ENCODE peak calls at places on chromosome 20, in nine cellular contexts. One of them, this sample, is unnamed.

GRCh38 chr20:32634041-32634805 is 39.5 kb downstream of the C20orf203 start:
- DNase-seq in choroid plexus epithelial cell: peak; percentile 37
- DNase-seq in lower leg skin: no peak
- DNase-seq in mesenchymal stem cell: no peak
- DNase-seq in prostate gland: no peak
- DNase-seq in adipocyte: peak; percentile 32
- DNase-seq in OCI-LY7: no peak
- DNase-seq in heart right ventricle: no peak
- DNase-seq in thoracic aorta: no peak
- DNase-seq in this sample: peak; percentile 22

GRCh38 chr20:34570859-34571306 is 12.4 kb downstream of the MAP1LC3A start:
- DNase-seq in mesenchymal stem cell: peak; percentile 94
- DNase-seq in choroid plexus epithelial cell: peak; percentile 84
- DNase-seq in heart right ventricle: no peak
- DNase-seq in lower leg skin: no peak
- DNase-seq in adipocyte: peak; percentile 7
- DNase-seq in thoracic aorta: no peak
- DNase-seq in prostate gland: no peak
- DNase-seq in OCI-LY7: no peak
- DNase-seq in this sample: no peak

GRCh38 chr20:18225652-18226051 is 62.7 kb upstream of the ZNF133 start:
- DNase-seq in thoracic aorta: no peak
- DNase-seq in prostate gland: no peak
- DNase-seq in mesenchymal stem cell: peak; percentile 1
- DNase-seq in adipocyte: peak; percentile 2
- DNase-seq in choroid plexus epithelial cell: peak; percentile 29
- DNase-seq in heart right ventricle: no peak
- DNase-seq in OCI-LY7: no peak
- DNase-seq in lower leg skin: no peak
- DNase-seq in this sample: peak; percentile 41

GRCh38 chr20:38132156-38132909 is 32.7 kb downstream of the TGM2 start:
- DNase-seq in thoracic aorta: no peak
- DNase-seq in heart right ventricle: no peak
- DNase-seq in prostate gland: no peak
- DNase-seq in mesenchymal stem cell: no peak
- DNase-seq in adipocyte: no peak
- DNase-seq in OCI-LY7: no peak
- DNase-seq in lower leg skin: peak; percentile 61
- DNase-seq in choroid plexus epithelial cell: no peak
- DNase-seq in this sample: no peak

GRCh38 chr20:50737352-50737751 is 6.0 kb downstream of the PARD6B start:
- DNase-seq in choroid plexus epithelial cell: peak; percentile 39
- DNase-seq in prostate gland: no peak
- DNase-seq in OCI-LY7: no peak
- DNase-seq in adipocyte: no peak
- DNase-seq in mesenchymal stem cell: no peak
- DNase-seq in heart right ventricle: no peak
- DNase-seq in lower leg skin: no peak
- DNase-seq in thoracic aorta: no peak
- DNase-seq in this sample: no peak

GRCh38 chr20:6053776-6054688 is at the start of gene LRRN4:
- DNase-seq in heart right ventricle: no peak
- DNase-seq in OCI-LY7: no peak
- DNase-seq in lower leg skin: peak; percentile 79
- DNase-seq in thoracic aorta: no peak
- DNase-seq in adipocyte: no peak
- DNase-seq in choroid plexus epithelial cell: no peak
- DNase-seq in prostate gland: no peak
- DNase-seq in mesenchymal stem cell: peak; percentile 79
- DNase-seq in this sample: peak; percentile 34

GRCh38 chr20:43658068-43658722 is 8.7 kb upstream of the MYBL2 start:
- DNase-seq in OCI-LY7: no peak
- DNase-seq in thoracic aorta: no peak
- DNase-seq in heart right ventricle: no peak
- DNase-seq in choroid plexus epithelial cell: no peak
- DNase-seq in lower leg skin: no peak
- DNase-seq in prostate gland: no peak
- DNase-seq in adipocyte: peak; percentile 49
- DNase-seq in mesenchymal stem cell: peak; percentile 77
- DNase-seq in this sample: no peak

GRCh38 chr20:60087563-60088105 is 129.4 kb downstream of the CDH26 start:
- DNase-seq in adipocyte: no peak
- DNase-seq in choroid plexus epithelial cell: peak; percentile 7
- DNase-seq in heart right ventricle: no peak
- DNase-seq in prostate gland: no peak
- DNase-seq in mesenchymal stem cell: no peak
- DNase-seq in lower leg skin: peak; percentile 75
- DNase-seq in thoracic aorta: no peak
- DNase-seq in OCI-LY7: no peak
- DNase-seq in this sample: no peak

GRCh38 chr20:42572320-42573016 is 617.2 kb downstream of the PTPRT start:
- DNase-seq in OCI-LY7: no peak
- DNase-seq in prostate gland: peak; percentile 12
- DNase-seq in heart right ventricle: no peak
- DNase-seq in lower leg skin: no peak
- DNase-seq in thoracic aorta: no peak
- DNase-seq in adipocyte: no peak
- DNase-seq in mesenchymal stem cell: no peak
- DNase-seq in choroid plexus epithelial cell: no peak
- DNase-seq in this sample: no peak

GRCh38 chr20:3380228-3381070 is 27.0 kb downstream of the DNAAF9 start:
- DNase-seq in heart right ventricle: no peak
- DNase-seq in choroid plexus epithelial cell: peak; percentile 4
- DNase-seq in OCI-LY7: no peak
- DNase-seq in adipocyte: peak; percentile 32
- DNase-seq in thoracic aorta: no peak
- DNase-seq in prostate gland: no peak
- DNase-seq in mesenchymal stem cell: no peak
- DNase-seq in lower leg skin: no peak
- DNase-seq in this sample: no peak

GRCh38 chr20:60009318-60009717 is 51.1 kb downstream of the CDH26 start:
- DNase-seq in prostate gland: no peak
- DNase-seq in lower leg skin: peak; percentile 53
- DNase-seq in OCI-LY7: no peak
- DNase-seq in adipocyte: no peak
- DNase-seq in choroid plexus epithelial cell: no peak
- DNase-seq in thoracic aorta: no peak
- DNase-seq in heart right ventricle: no peak
- DNase-seq in mesenchymal stem cell: no peak
- DNase-seq in this sample: no peak

GRCh38 chr20:38789503-38790209 is 15.8 kb upstream of the PPP1R16B start:
- DNase-seq in choroid plexus epithelial cell: peak; percentile 27
- DNase-seq in OCI-LY7: no peak
- DNase-seq in mesenchymal stem cell: peak; percentile 12
- DNase-seq in prostate gland: no peak
- DNase-seq in heart right ventricle: no peak
- DNase-seq in thoracic aorta: no peak
- DNase-seq in adipocyte: peak; percentile 36
- DNase-seq in lower leg skin: peak; percentile 26
- DNase-seq in this sample: peak; percentile 69

GRCh38 chr20:43922614-43923013 is 8.0 kb downstream of the TOX2 start:
- DNase-seq in lower leg skin: no peak
- DNase-seq in adipocyte: no peak
- DNase-seq in choroid plexus epithelial cell: no peak
- DNase-seq in prostate gland: no peak
- DNase-seq in mesenchymal stem cell: no peak
- DNase-seq in OCI-LY7: no peak
- DNase-seq in heart right ventricle: no peak
- DNase-seq in thoracic aorta: no peak
- DNase-seq in this sample: no peak

GRCh38 chr20:20078041-20078440 is 25.7 kb downstream of the CFAP61 start:
- DNase-seq in choroid plexus epithelial cell: no peak
- DNase-seq in mesenchymal stem cell: no peak
- DNase-seq in adipocyte: no peak
- DNase-seq in thoracic aorta: no peak
- DNase-seq in heart right ventricle: no peak
- DNase-seq in OCI-LY7: no peak
- DNase-seq in prostate gland: no peak
- DNase-seq in lower leg skin: no peak
- DNase-seq in this sample: no peak

GRCh38 chr20:20075032-20075431 is 22.7 kb downstream of the CFAP61 start:
- DNase-seq in heart right ventricle: no peak
- DNase-seq in lower leg skin: no peak
- DNase-seq in adipocyte: no peak
- DNase-seq in choroid plexus epithelial cell: no peak
- DNase-seq in thoracic aorta: no peak
- DNase-seq in mesenchymal stem cell: no peak
- DNase-seq in prostate gland: no peak
- DNase-seq in OCI-LY7: no peak
- DNase-seq in this sample: no peak

GRCh38 chr20:20079102-20079784 is 26.9 kb downstream of the CFAP61 start:
- DNase-seq in thoracic aorta: no peak
- DNase-seq in heart right ventricle: no peak
- DNase-seq in adipocyte: no peak
- DNase-seq in choroid plexus epithelial cell: no peak
- DNase-seq in lower leg skin: no peak
- DNase-seq in prostate gland: no peak
- DNase-seq in mesenchymal stem cell: no peak
- DNase-seq in OCI-LY7: no peak
- DNase-seq in this sample: no peak

GRCh38 chr20:20073851-20074252 is 21.5 kb downstream of the CFAP61 start:
- DNase-seq in mesenchymal stem cell: no peak
- DNase-seq in choroid plexus epithelial cell: no peak
- DNase-seq in lower leg skin: no peak
- DNase-seq in OCI-LY7: no peak
- DNase-seq in adipocyte: no peak
- DNase-seq in prostate gland: no peak
- DNase-seq in thoracic aorta: no peak
- DNase-seq in heart right ventricle: no peak
- DNase-seq in this sample: no peak

DNA sequence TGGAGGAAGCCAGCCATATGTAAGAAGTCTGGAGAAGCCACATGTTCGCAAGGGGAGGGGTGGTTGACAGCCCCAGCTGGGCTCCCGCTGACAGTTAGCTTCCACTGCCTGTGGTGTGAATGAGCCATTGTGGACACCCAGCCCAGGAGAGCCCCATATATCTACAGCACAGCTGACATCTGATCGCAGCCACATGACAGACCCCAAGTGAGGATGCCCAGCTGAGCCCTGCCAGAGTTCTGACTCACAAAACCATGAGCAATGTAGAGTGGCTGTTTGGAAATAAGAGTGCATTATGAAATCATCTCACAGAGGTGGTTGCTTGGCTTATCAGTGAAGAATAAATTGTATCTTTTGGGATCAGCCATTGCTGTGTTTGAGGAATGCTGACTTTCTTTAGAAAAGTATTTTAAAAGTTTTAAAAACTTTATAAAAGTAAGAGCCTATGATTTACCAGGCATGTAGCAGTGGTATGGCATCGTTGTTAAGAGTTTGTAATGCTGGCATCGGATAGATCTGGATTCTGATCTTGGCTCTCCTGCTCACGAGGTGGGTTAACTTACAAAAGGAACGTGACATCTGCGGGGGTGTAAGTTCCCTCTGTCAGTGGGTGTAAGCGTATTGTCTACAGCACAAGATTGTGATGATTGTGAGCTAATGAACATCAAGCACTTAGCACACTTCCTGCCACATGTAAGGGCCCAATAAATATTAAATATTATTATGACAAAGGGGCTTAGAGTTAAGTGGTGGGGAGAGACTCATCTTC is 24.1 kb downstream of the CFAP61 start:
- DNase-seq in prostate gland: no peak
- DNase-seq in adipocyte: peak; percentile 36
- DNase-seq in lower leg skin: peak; percentile 88
- DNase-seq in thoracic aorta: no peak
- DNase-seq in choroid plexus epithelial cell: peak; percentile 89
- DNase-seq in heart right ventricle: no peak
- DNase-seq in mesenchymal stem cell: peak; percentile 55
- DNase-seq in OCI-LY7: no peak
- DNase-seq in this sample: peak; percentile 80
- H3K4me3 ChIP-seq in prostate gland: no peak overlapping the region
- H3K4me3 ChIP-seq in adipocyte: no peak overlapping the region
- H3K4me3 ChIP-seq in lower leg skin: no peak overlapping the region
- H3K4me3 ChIP-seq in thoracic aorta: no peak overlapping the region
- H3K4me3 ChIP-seq in choroid plexus epithelial cell: no peak overlapping the region
- H3K4me3 ChIP-seq in heart right ventricle: no peak overlapping the region
- H3K4me3 ChIP-seq in mesenchymal stem cell: no peak overlapping the region
- H3K4me3 ChIP-seq in OCI-LY7: no peak overlapping the region
- H3K4me3 ChIP-seq in this sample: no peak overlapping the region

DNA sequence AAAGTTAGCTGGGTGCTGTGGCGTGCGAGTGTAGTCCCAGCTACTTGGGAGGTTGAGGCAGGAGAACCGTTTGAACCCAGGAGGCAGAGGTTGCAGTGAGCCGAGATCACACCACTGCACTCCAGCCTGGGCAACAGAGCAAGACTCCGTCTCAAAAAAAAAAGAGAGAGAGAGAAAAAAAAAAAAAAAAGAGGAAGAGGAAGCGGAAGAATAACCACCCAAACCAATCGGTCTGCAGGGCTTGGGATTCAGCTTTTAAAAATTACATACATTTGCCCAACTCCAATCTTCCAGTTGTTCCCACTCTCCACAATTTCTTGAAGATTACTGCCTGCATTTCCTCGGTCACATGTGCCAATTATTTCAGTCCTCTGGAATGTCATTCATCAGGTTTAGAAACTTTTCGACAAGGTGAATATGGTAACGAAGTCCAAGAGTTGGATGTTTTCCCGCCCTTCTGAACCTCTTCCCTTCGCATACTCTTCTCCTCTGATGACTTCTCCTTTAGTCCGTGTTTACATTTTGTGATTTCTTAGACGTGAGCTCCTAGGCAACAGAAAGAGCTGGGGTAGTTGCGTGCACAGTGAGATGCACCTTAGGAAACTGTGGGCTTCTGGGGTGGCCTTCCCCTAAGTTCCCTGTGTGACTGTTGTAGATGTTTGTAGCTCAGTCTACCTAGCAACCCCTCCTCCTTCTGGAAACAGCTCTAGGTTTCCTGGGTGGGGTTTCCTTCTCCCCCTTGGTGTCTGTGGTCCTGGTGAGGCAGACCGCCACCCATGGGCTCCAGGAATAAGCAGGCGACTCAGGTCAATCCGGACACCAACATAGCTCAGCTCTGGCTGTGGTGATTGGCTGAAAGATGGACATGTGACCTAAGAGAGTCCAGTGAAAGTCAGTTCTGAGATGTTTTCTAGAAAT is 63.0 kb upstream of the NCOA3 start:
- DNase-seq in thoracic aorta: no peak
- DNase-seq in adipocyte: no peak
- DNase-seq in heart right ventricle: peak; percentile 6
- DNase-seq in OCI-LY7: peak; percentile 85
- DNase-seq in mesenchymal stem cell: no peak
- DNase-seq in prostate gland: peak; percentile 37
- DNase-seq in choroid plexus epithelial cell: no peak
- DNase-seq in lower leg skin: no peak
- DNase-seq in this sample: no peak
- H3K4me3 ChIP-seq in thoracic aorta: no peak overlapping the region
- H3K4me3 ChIP-seq in adipocyte: no peak overlapping the region
- H3K4me3 ChIP-seq in heart right ventricle: no peak overlapping the region
- H3K4me3 ChIP-seq in OCI-LY7: peak overlapping the region; percentile 60
- H3K4me3 ChIP-seq in mesenchymal stem cell: no peak overlapping the region
- H3K4me3 ChIP-seq in prostate gland: no peak overlapping the region
- H3K4me3 ChIP-seq in choroid plexus epithelial cell: no peak overlapping the region
- H3K4me3 ChIP-seq in lower leg skin: no peak overlapping the region
- H3K4me3 ChIP-seq in this sample: no peak overlapping the region

GRCh38 chr20:9302073-9302425 is 212.3 kb upstream of the LAMP5 start:
- DNase-seq in thoracic aorta: no peak
- DNase-seq in OCI-LY7: no peak
- DNase-seq in adipocyte: no peak
- DNase-seq in mesenchymal stem cell: no peak
- DNase-seq in prostate gland: no peak
- DNase-seq in lower leg skin: no peak
- DNase-seq in heart right ventricle: no peak
- DNase-seq in choroid plexus epithelial cell: no peak
- DNase-seq in this sample: no peak
- H3K4me3 ChIP-seq in thoracic aorta: no peak overlapping the region
- H3K4me3 ChIP-seq in OCI-LY7: no peak overlapping the region
- H3K4me3 ChIP-seq in adipocyte: no peak overlapping the region
- H3K4me3 ChIP-seq in mesenchymal stem cell: no peak overlapping the region
- H3K4me3 ChIP-seq in prostate gland: no peak overlapping the region
- H3K4me3 ChIP-seq in lower leg skin: no peak overlapping the region
- H3K4me3 ChIP-seq in heart right ventricle: no peak overlapping the region
- H3K4me3 ChIP-seq in choroid plexus epithelial cell: no peak overlapping the region
- H3K4me3 ChIP-seq in this sample: no peak overlapping the region

GRCh38 chr20:24990810-24991252 is 1.7 kb downstream of the APMAP start:
- DNase-seq in lower leg skin: peak; percentile 58
- DNase-seq in prostate gland: no peak
- DNase-seq in OCI-LY7: peak; percentile 5
- DNase-seq in thoracic aorta: no peak
- DNase-seq in choroid plexus epithelial cell: no peak
- DNase-seq in heart right ventricle: no peak
- DNase-seq in adipocyte: no peak
- DNase-seq in mesenchymal stem cell: no peak
- DNase-seq in this sample: no peak
- H3K4me3 ChIP-seq in lower leg skin: no peak overlapping the region
- H3K4me3 ChIP-seq in prostate gland: no peak overlapping the region
- H3K4me3 ChIP-seq in OCI-LY7: peak overlapping the region; percentile 86
- H3K4me3 ChIP-seq in thoracic aorta: peak overlapping the region; percentile 77
- H3K4me3 ChIP-seq in choroid plexus epithelial cell: no peak overlapping the region
- H3K4me3 ChIP-seq in heart right ventricle: no peak overlapping the region
- H3K4me3 ChIP-seq in adipocyte: peak overlapping the region; percentile 96
- H3K4me3 ChIP-seq in mesenchymal stem cell: no peak overlapping the region
- H3K4me3 ChIP-seq in this sample: no peak overlapping the region